ENCODE peak calls at places on chromosomes 13 and 19, in five cellular contexts. One of them, this sample, is unnamed.

GRCh38 chr19:45558399-45558878 is 26.2 kb downstream of the OPA3 start:
- DNase-seq in body of pancreas: peak
- DNase-seq in IMR-90: peak
- DNase-seq in AG04449: no peak
- DNase-seq in heart left ventricle: no peak
- DNase-seq in this sample: no peak

GRCh38 chr19:45781282-45782161 is 768 bp downstream of the DMPK start:
- DNase-seq in heart left ventricle: peak
- DNase-seq in body of pancreas: peak
- DNase-seq in AG04449: no peak
- DNase-seq in IMR-90: no peak
- DNase-seq in this sample: no peak

GRCh38 chr13:63680704-63681103 is 2265.1 kb upstream of the PCDH20 start:
- DNase-seq in body of pancreas: no peak
- DNase-seq in heart left ventricle: no peak
- DNase-seq in IMR-90: no peak
- DNase-seq in AG04449: no peak
- DNase-seq in this sample: no peak

GRCh38 chr13:106299616-106300015 is 235.8 kb downstream of the EFNB2 start:
- DNase-seq in heart left ventricle: no peak
- DNase-seq in body of pancreas: no peak
- DNase-seq in AG04449: no peak
- DNase-seq in IMR-90: no peak
- DNase-seq in this sample: no peak

GRCh38 chr19:33408538-33408937 is 35.0 kb downstream of the CEBPG start:
- DNase-seq in AG04449: no peak
- DNase-seq in body of pancreas: no peak
- DNase-seq in IMR-90: no peak
- DNase-seq in heart left ventricle: no peak
- DNase-seq in this sample: no peak

GRCh38 chr19:35144600-35145436 is 1.8 kb downstream of the FXYD7 start:
- DNase-seq in heart left ventricle: no peak
- DNase-seq in body of pancreas: peak
- DNase-seq in IMR-90: no peak
- DNase-seq in AG04449: no peak
- DNase-seq in this sample: no peak

GRCh38 chr19:6087074-6087506 is 23.2 kb downstream of the RFX2 start:
- DNase-seq in body of pancreas: no peak
- DNase-seq in heart left ventricle: peak
- DNase-seq in AG04449: no peak
- DNase-seq in IMR-90: no peak
- DNase-seq in this sample: no peak

GRCh38 chr13:98537306-98537705 is 39.6 kb downstream of the STK24 start:
- DNase-seq in body of pancreas: no peak
- DNase-seq in AG04449: no peak
- DNase-seq in IMR-90: no peak
- DNase-seq in heart left ventricle: no peak
- DNase-seq in this sample: no peak

GRCh38 chr19:49643466-49643865 is 1.5 kb downstream of the SCAF1 start:
- DNase-seq in AG04449: no peak
- DNase-seq in IMR-90: no peak
- DNase-seq in heart left ventricle: no peak
- DNase-seq in body of pancreas: no peak
- DNase-seq in this sample: no peak

GRCh38 chr13:20049558-20050473 is 91.3 kb downstream of the ZMYM2 start:
- DNase-seq in heart left ventricle: no peak
- DNase-seq in body of pancreas: no peak
- DNase-seq in IMR-90: no peak
- DNase-seq in AG04449: no peak
- DNase-seq in this sample: no peak

GRCh38 chr19:1461862-1462261 is 11.9 kb downstream of the APC2 start:
- DNase-seq in IMR-90: no peak
- DNase-seq in AG04449: no peak
- DNase-seq in heart left ventricle: no peak
- DNase-seq in body of pancreas: no peak
- DNase-seq in this sample: no peak

GRCh38 chr13:32587014-32587773 is 942 bp downstream of the PDS5B start:
- DNase-seq in IMR-90: peak
- DNase-seq in body of pancreas: peak
- DNase-seq in AG04449: no peak
- DNase-seq in heart left ventricle: peak
- DNase-seq in this sample: no peak

GRCh38 chr19:35266149-35266903 is 2.4 kb upstream of the USF2 start:
- DNase-seq in AG04449: no peak
- DNase-seq in IMR-90: no peak
- DNase-seq in body of pancreas: peak
- DNase-seq in heart left ventricle: no peak
- DNase-seq in this sample: no peak

GRCh38 chr19:58229255-58229639 is 533 bp downstream of the ZNF544 start:
- DNase-seq in body of pancreas: no peak
- DNase-seq in IMR-90: peak
- DNase-seq in heart left ventricle: peak
- DNase-seq in AG04449: no peak
- DNase-seq in this sample: no peak

GRCh38 chr19:10603873-10604459 is 16.9 kb upstream of the AP1M2 start:
- DNase-seq in AG04449: no peak
- DNase-seq in heart left ventricle: no peak
- DNase-seq in IMR-90: no peak
- DNase-seq in body of pancreas: peak
- DNase-seq in this sample: no peak

GRCh38 chr13:94758571-94758970 is 46.2 kb upstream of the SOX21 start:
- DNase-seq in IMR-90: no peak
- DNase-seq in heart left ventricle: no peak
- DNase-seq in body of pancreas: no peak
- DNase-seq in AG04449: no peak
- DNase-seq in this sample: no peak

GRCh38 chr19:50536662-50537305 is 23.1 kb upstream of the ASPDH start:
- DNase-seq in heart left ventricle: no peak
- DNase-seq in IMR-90: no peak
- DNase-seq in body of pancreas: no peak
- DNase-seq in AG04449: no peak
- DNase-seq in this sample: no peak

GRCh38 chr19:40216013-40216776 is 2.0 kb downstream of the TTC9B start:
- DNase-seq in body of pancreas: no peak
- DNase-seq in AG04449: no peak
- DNase-seq in heart left ventricle: no peak
- DNase-seq in IMR-90: no peak
- DNase-seq in this sample: no peak

GRCh38 chr13:59865398-59865797 is 298.3 kb downstream of the DIAPH3 start:
- DNase-seq in AG04449: no peak
- DNase-seq in IMR-90: peak
- DNase-seq in body of pancreas: no peak
- DNase-seq in heart left ventricle: no peak
- DNase-seq in this sample: no peak

GRCh38 chr13:27953671-27954405 is 15.3 kb downstream of the CDX2 start:
- DNase-seq in heart left ventricle: peak
- DNase-seq in body of pancreas: peak
- DNase-seq in IMR-90: peak
- DNase-seq in AG04449: no peak
- DNase-seq in this sample: peak

GRCh38 chr19:33290956-33291622 is 11.2 kb downstream of the CEBPA start:
- DNase-seq in AG04449: no peak
- DNase-seq in body of pancreas: no peak
- DNase-seq in IMR-90: no peak
- DNase-seq in heart left ventricle: no peak
- DNase-seq in this sample: no peak

GRCh38 chr13:113852536-113853517 is 11.0 kb downstream of the GAS6 start:
- DNase-seq in body of pancreas: peak
- DNase-seq in IMR-90: no peak
- DNase-seq in heart left ventricle: no peak
- DNase-seq in AG04449: no peak
- DNase-seq in this sample: no peak

GRCh38 chr19:14561832-14562351 is 10.0 kb downstream of the NDUFB7 start:
- DNase-seq in heart left ventricle: peak
- DNase-seq in AG04449: no peak
- DNase-seq in IMR-90: peak
- DNase-seq in body of pancreas: peak
- DNase-seq in this sample: no peak

GRCh38 chr19:53431399-53432087 is at the start of gene ZNF761:
- DNase-seq in AG04449: peak
- DNase-seq in heart left ventricle: peak
- DNase-seq in body of pancreas: peak
- DNase-seq in IMR-90: peak
- DNase-seq in this sample: peak

GRCh38 chr13:31638577-31638976 is 100.7 kb upstream of the RXFP2 start:
- DNase-seq in body of pancreas: no peak
- DNase-seq in IMR-90: peak
- DNase-seq in AG04449: no peak
- DNase-seq in heart left ventricle: no peak
- DNase-seq in this sample: peak

GRCh38 chr13:102589291-102589822 is 7.4 kb upstream of the TPP2 start:
- DNase-seq in IMR-90: peak
- DNase-seq in AG04449: no peak
- DNase-seq in heart left ventricle: no peak
- DNase-seq in body of pancreas: no peak
- DNase-seq in this sample: no peak

GRCh38 chr13:97719759-97720158 is 233.7 kb upstream of the IPO5 start:
- DNase-seq in body of pancreas: no peak
- DNase-seq in AG04449: no peak
- DNase-seq in heart left ventricle: no peak
- DNase-seq in IMR-90: no peak
- DNase-seq in this sample: no peak

GRCh38 chr19:56076413-56076998 is 44.6 kb downstream of the ZNF787 start:
- DNase-seq in heart left ventricle: no peak
- DNase-seq in AG04449: peak
- DNase-seq in IMR-90: peak
- DNase-seq in body of pancreas: peak
- DNase-seq in this sample: peak

GRCh38 chr13:28138756-28139470 is 568 bp downstream of the PAN3 start:
- DNase-seq in heart left ventricle: peak
- DNase-seq in AG04449: peak
- DNase-seq in IMR-90: peak
- DNase-seq in body of pancreas: peak
- DNase-seq in this sample: peak

GRCh38 chr13:60572003-60572792 is 175.2 kb downstream of the TDRD3 start:
- DNase-seq in AG04449: peak
- DNase-seq in heart left ventricle: no peak
- DNase-seq in body of pancreas: no peak
- DNase-seq in IMR-90: peak
- DNase-seq in this sample: peak

GRCh38 chr13:71864094-71864980 is 2.7 kb downstream of the DACH1 start:
- DNase-seq in heart left ventricle: peak
- DNase-seq in AG04449: no peak
- DNase-seq in IMR-90: no peak
- DNase-seq in body of pancreas: peak
- DNase-seq in this sample: no peak

GRCh38 chr13:34655554-34655953 is 286.5 kb upstream of the NBEA start:
- DNase-seq in body of pancreas: no peak
- DNase-seq in AG04449: no peak
- DNase-seq in heart left ventricle: no peak
- DNase-seq in IMR-90: no peak
- DNase-seq in this sample: no peak

GRCh38 chr19:5553892-5554291 is 13.9 kb downstream of the TINCR start:
- DNase-seq in body of pancreas: no peak
- DNase-seq in AG04449: no peak
- DNase-seq in IMR-90: no peak
- DNase-seq in heart left ventricle: no peak
- DNase-seq in this sample: no peak

GRCh38 chr13:62357887-62358645 is 942.4 kb upstream of the PCDH20 start:
- DNase-seq in body of pancreas: no peak
- DNase-seq in heart left ventricle: no peak
- DNase-seq in IMR-90: peak
- DNase-seq in AG04449: no peak
- DNase-seq in this sample: no peak
- TF ChIP-seq CTCF in body of pancreas: peak
- TF ChIP-seq CTCF in heart left ventricle: no peak
- TF ChIP-seq CTCF in IMR-90: peak
- TF ChIP-seq CTCF in AG04449: no peak
- TF ChIP-seq CTCF in this sample: no peak

GRCh38 chr13:108220042-108220441 is 1.9 kb downstream of the ABHD13 start:
- DNase-seq in IMR-90: no peak
- DNase-seq in heart left ventricle: no peak
- DNase-seq in AG04449: no peak
- DNase-seq in body of pancreas: peak
- DNase-seq in this sample: no peak
- H3K4me3 ChIP-seq in IMR-90: no peak
- H3K4me3 ChIP-seq in heart left ventricle: no peak
- H3K4me3 ChIP-seq in AG04449: no peak
- H3K4me3 ChIP-seq in body of pancreas: no peak
- H3K4me3 ChIP-seq in this sample: peak

DNA sequence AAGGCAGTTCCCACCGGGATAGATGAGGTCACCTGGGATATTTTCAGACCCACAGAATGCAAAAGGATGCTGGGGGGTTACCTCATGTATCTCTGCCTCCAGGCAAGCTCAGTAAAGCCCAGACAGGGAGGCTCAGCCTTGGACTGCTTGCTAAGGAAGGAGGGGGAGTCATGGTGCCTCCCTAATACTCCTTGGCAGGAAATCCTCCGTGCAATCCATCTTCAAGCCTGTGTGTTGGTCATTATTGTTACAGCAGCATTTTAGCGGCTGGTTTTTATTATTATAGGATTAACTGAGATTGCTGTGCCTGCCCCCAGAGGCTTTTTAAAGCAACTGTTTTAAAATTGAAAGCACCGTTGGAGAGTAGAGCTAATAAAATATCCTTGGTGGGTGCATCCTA is 188.5 kb upstream of the UBL3 start:
- DNase-seq in AG04449: no peak
- DNase-seq in heart left ventricle: no peak
- DNase-seq in body of pancreas: no peak
- DNase-seq in IMR-90: peak
- DNase-seq in this sample: peak
- TF ChIP-seq CTCF in AG04449: no peak
- TF ChIP-seq CTCF in heart left ventricle: no peak
- TF ChIP-seq CTCF in body of pancreas: no peak
- TF ChIP-seq CTCF in IMR-90: peak
- TF ChIP-seq CTCF in this sample: peak

GRCh38 chr13:73063166-73063565 is 4.4 kb downstream of the KLF5 start:
- DNase-seq in heart left ventricle: no peak
- DNase-seq in body of pancreas: no peak
- DNase-seq in AG04449: no peak
- DNase-seq in IMR-90: no peak
- DNase-seq in this sample: no peak

GRCh38 chr13:73064991-73065390 is 6.2 kb downstream of the KLF5 start:
- DNase-seq in AG04449: no peak
- DNase-seq in heart left ventricle: no peak
- DNase-seq in IMR-90: no peak
- DNase-seq in body of pancreas: no peak
- DNase-seq in this sample: no peak

GRCh38 chr13:73061478-73062275 is 2.9 kb downstream of the KLF5 start:
- DNase-seq in body of pancreas: no peak
- DNase-seq in AG04449: no peak
- DNase-seq in IMR-90: no peak
- DNase-seq in heart left ventricle: no peak
- DNase-seq in this sample: no peak

GRCh38 chr13:73060251-73061160 is 1.7 kb downstream of the KLF5 start:
- DNase-seq in heart left ventricle: peak
- DNase-seq in body of pancreas: peak
- DNase-seq in AG04449: peak
- DNase-seq in IMR-90: peak
- DNase-seq in this sample: peak

GRCh38 chr13:73062368-73062767 is 3.6 kb downstream of the KLF5 start:
- DNase-seq in IMR-90: no peak
- DNase-seq in body of pancreas: no peak
- DNase-seq in heart left ventricle: no peak
- DNase-seq in AG04449: no peak
- DNase-seq in this sample: no peak
- H3K4me3 ChIP-seq in IMR-90: no peak
- H3K4me3 ChIP-seq in body of pancreas: no peak
- H3K4me3 ChIP-seq in heart left ventricle: no peak
- H3K4me3 ChIP-seq in AG04449: no peak
- H3K4me3 ChIP-seq in this sample: no peak

GRCh38 chr13:89925107-89925506 is 1422.4 kb upstream of the MIR17HG start:
- DNase-seq in heart left ventricle: no peak
- DNase-seq in IMR-90: peak
- DNase-seq in body of pancreas: no peak
- DNase-seq in AG04449: no peak
- DNase-seq in this sample: no peak
- TF ChIP-seq CTCF in heart left ventricle: no peak
- TF ChIP-seq CTCF in IMR-90: no peak
- TF ChIP-seq CTCF in body of pancreas: no peak
- TF ChIP-seq CTCF in AG04449: no peak
- TF ChIP-seq CTCF in this sample: no peak